ENCODE peak calls at places on chromosomes 16 and 17, in five cellular contexts. S is tibial nerve, F is epithelial cell of esophagus, I is cardiac fibroblast, G is brain microvascular endothelial cell. B is an unnamed sample.

GRCh38 chr16:81455006-81455405 is 10.4 kb downstream of the CMIP start:
- DNase-seq in F (no peak), G (no peak), I (no peak), S (no peak), B (no peak)

GRCh38 chr17:56440391-56440790 is 153.1 kb upstream of the NOG start:
- DNase-seq in G (no peak), F (peak; percentile 32), S (no peak), I (peak; percentile 3), B (no peak)

GRCh38 chr16:70789231-70789926 is 11.6 kb downstream of the VAC14 start:
- DNase-seq in F (no peak), I (peak; percentile 80), S (peak; percentile 93), G (no peak), B (no peak)

GRCh38 chr16:88769617-88770458 is 15.2 kb downstream of the PIEZO1 start:
- DNase-seq in S (no peak), F (peak; percentile 72), G (no peak), I (no peak), B (no peak)

GRCh38 chr16:89612415-89612814 is 1.0 kb upstream of the DPEP1 start:
- DNase-seq in S (no peak), I (no peak), G (no peak), F (no peak), B (no peak)

GRCh38 chr17:204427-205175 is 23.2 kb upstream of the DOC2B start:
- DNase-seq in F (no peak), G (no peak), S (no peak), I (no peak), B (no peak)

GRCh38 chr17:75492555-75493168 is 22.7 kb downstream of the CASKIN2 start:
- DNase-seq in S (no peak), F (no peak), G (no peak), I (no peak), B (no peak)

GRCh38 chr16:57262841-57263584 is 18.0 kb downstream of the ARL2BP start:
- DNase-seq in G (no peak), I (no peak), F (peak; percentile 49), S (no peak), B (no peak)

GRCh38 chr17:10025224-10025623 is 120.2 kb upstream of the RCVRN start:
- DNase-seq in I (no peak), G (no peak), S (no peak), F (no peak), B (no peak)

GRCh38 chr17:10026786-10027046 is 121.6 kb upstream of the RCVRN start:
- DNase-seq in S (no peak), I (no peak), F (no peak), G (no peak), B (no peak)

GRCh38 chr17:10022416-10022815 is 117.3 kb upstream of the RCVRN start:
- DNase-seq in I (no peak), S (no peak), G (no peak), F (no peak), B (no peak)

GRCh38 chr17:10029129-10029528 is 124.1 kb upstream of the RCVRN start:
- DNase-seq in I (no peak), F (no peak), G (no peak), S (no peak), B (no peak)

GRCh38 chr17:10025976-10026785 is 121.1 kb upstream of the RCVRN start:
- DNase-seq in F (no peak), G (no peak), I (no peak), S (no peak), B (no peak)
- H3K4me3 ChIP-seq in F (no peak overlapping the region), G (no peak overlapping the region), I (no peak overlapping the region), S (no peak overlapping the region), B (no peak overlapping the region)

GRCh38 chr16:68090109-68090508 is 4.9 kb downstream of the NFATC3 start:
- DNase-seq in F (no peak), G (no peak), S (no peak), I (no peak), B (no peak)
- H3K4me3 ChIP-seq in F (no peak overlapping the region), G (no peak overlapping the region), S (no peak overlapping the region), I (no peak overlapping the region), B (no peak overlapping the region)

DNA sequence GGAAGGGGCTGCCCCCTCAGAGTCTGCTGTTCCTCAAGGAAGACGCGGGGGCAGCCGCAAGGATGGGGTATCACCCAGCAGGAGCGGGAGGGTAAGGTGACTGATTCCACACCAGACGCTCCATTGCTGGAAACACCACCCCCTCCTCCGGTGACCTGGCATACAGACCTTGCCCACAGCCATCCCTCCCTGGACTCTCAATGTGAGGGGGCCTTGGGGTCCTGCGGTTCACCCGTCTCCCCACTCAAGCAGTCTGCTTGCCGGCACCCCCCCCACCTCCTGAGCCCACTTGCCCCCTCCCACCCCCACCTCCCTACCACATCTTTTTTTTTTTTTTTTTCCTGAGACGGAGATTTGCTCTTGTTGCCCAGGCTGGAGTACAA is 12.1 kb upstream of the HS3ST6 start:
- DNase-seq in I (no peak), S (no peak), F (no peak), G (no peak), B (no peak)
- H3K4me3 ChIP-seq in I (no peak overlapping the region), S (no peak overlapping the region), F (no peak overlapping the region), G (no peak overlapping the region), B (no peak overlapping the region)

GRCh38 chr17:21512307-21513011 is 136.3 kb downstream of the KCNJ12 start:
- DNase-seq in S (no peak), G (no peak), F (no peak), I (no peak), B (no peak)

GRCh38 chr17:21510686-21511367 is 134.7 kb downstream of the KCNJ12 start:
- DNase-seq in I (no peak), G (no peak), F (no peak), S (no peak), B (no peak)

GRCh38 chr17:21511368-21512195 is 135.4 kb downstream of the KCNJ12 start:
- DNase-seq in S (peak; percentile 67), I (peak; percentile 82), G (peak; percentile 69), F (peak; percentile 82), B (peak; percentile 25)

DNA sequence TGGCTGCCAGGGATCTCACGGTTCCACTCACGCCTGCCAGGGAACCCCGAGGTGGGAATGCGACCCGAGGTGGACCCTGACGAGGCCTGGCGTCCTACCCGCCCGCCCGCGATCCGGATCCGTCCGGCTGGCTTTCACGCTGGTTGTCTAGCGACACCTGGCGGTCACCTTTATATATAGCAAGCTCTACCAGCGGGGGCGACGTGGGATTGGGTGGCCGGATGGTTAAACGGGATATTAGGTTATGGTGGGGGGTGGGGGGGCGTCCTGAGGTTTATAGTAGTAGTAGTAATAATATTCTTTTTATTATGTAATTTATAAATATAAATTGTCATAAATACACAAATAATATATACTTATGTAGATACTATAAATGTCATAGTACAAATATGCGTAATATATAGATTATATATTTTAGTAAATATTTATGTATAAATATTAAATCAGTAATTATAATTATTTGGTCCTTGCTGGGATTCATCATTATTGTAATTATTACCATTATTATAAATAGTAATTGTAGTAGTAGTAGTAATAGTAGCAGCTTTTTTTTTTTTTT is 136.9 kb downstream of the KCNJ12 start:
- DNase-seq in F (peak; percentile 68), G (peak; percentile 50), I (peak; percentile 72), S (peak; percentile 70), B (no peak)
- H3K4me3 ChIP-seq in F (no peak overlapping the region), G (peak overlapping the region; percentile 12), I (no peak overlapping the region), S (no peak overlapping the region), B (no peak overlapping the region)

GRCh38 chr17:7611635-7612293 is 2.9 kb downstream of the FXR2 start:
- DNase-seq in F (no peak), I (no peak), G (no peak), S (no peak), B (no peak)

GRCh38 chr17:7614422-7615264 is at the start of gene FXR2:
- DNase-seq in I (peak; percentile 100), F (peak; percentile 100), S (peak; percentile 99), G (peak; percentile 100), B (peak; percentile 96)

GRCh38 chr17:7613769-7614421 is 802 bp downstream of the FXR2 start:
- DNase-seq in G (peak; percentile 16), F (peak; percentile 37), S (no peak), I (peak; percentile 51), B (no peak)

GRCh38 chr17:7610641-7611040 is 4.1 kb downstream of the FXR2 start:
- DNase-seq in F (no peak), G (no peak), S (no peak), I (no peak), B (no peak)

GRCh38 chr17:7612294-7612640 is 2.4 kb downstream of the FXR2 start:
- DNase-seq in I (peak; percentile 48), G (no peak), S (no peak), F (no peak), B (no peak)
- H3K4me3 ChIP-seq in I (no peak overlapping the region), G (no peak overlapping the region), S (no peak overlapping the region), F (no peak overlapping the region), B (no peak overlapping the region)

GRCh38 chr17:76966486-76967181 is 98.4 kb downstream of the MGAT5B start:
- DNase-seq in S (no peak), I (no peak), G (no peak), F (no peak), B (no peak)
- H3K4me3 ChIP-seq in S (no peak overlapping the region), I (no peak overlapping the region), G (no peak overlapping the region), F (no peak overlapping the region), B (no peak overlapping the region)

GRCh38 chr16:12089492-12090161 is 113.1 kb downstream of the SNX29 start:
- DNase-seq in I (peak; percentile 70), F (peak; percentile 62), S (no peak), G (peak; percentile 51), B (no peak)
- H3K4me3 ChIP-seq in I (peak overlapping the region; percentile 2), F (no peak overlapping the region), S (no peak overlapping the region), G (peak overlapping the region; percentile 41), B (peak overlapping the region; percentile 2)

GRCh38 chr17:76536511-76537287 is 810 bp downstream of the CYGB start:
- DNase-seq in F (no peak), S (no peak), G (no peak), I (no peak), B (no peak)
- H3K4me3 ChIP-seq in F (no peak overlapping the region), S (peak overlapping the region; percentile 39), G (peak overlapping the region; percentile 58), I (peak overlapping the region; percentile 66), B (peak overlapping the region; percentile 27)

GRCh38 chr17:60665602-60666001 is 12.0 kb upstream of the BCAS3 start:
- DNase-seq in I (no peak), G (no peak), S (no peak), F (no peak), B (no peak)

GRCh38 chr17:60664022-60664421 is 13.6 kb upstream of the BCAS3 start:
- DNase-seq in I (peak; percentile 38), G (no peak), S (no peak), F (no peak), B (no peak)

GRCh38 chr17:60659156-60659555 is 18.5 kb upstream of the BCAS3 start:
- DNase-seq in F (no peak), G (no peak), I (no peak), S (no peak), B (no peak)

GRCh38 chr17:60656499-60656898 is 21.2 kb upstream of the BCAS3 start:
- DNase-seq in S (no peak), G (no peak), I (no peak), F (no peak), B (no peak)

GRCh38 chr17:60661489-60661888 is 16.2 kb upstream of the BCAS3 start:
- DNase-seq in F (no peak), I (no peak), S (no peak), G (no peak), B (no peak)
- H3K4me3 ChIP-seq in F (no peak overlapping the region), I (no peak overlapping the region), S (no peak overlapping the region), G (no peak overlapping the region), B (no peak overlapping the region)

B was measured in kidney epithelial cell.